ENCODE peak calls at places on chromosomes 13 and 19, in five cellular contexts. X, S, I, F and P are unnamed samples.
A peak's percentile ranks its signal among the peaks of the same experiment; 100 is the strongest.

GRCh38 chr19:53823380-53824120 is 564 bp downstream of the NLRP12 start:
- DNase-seq in S (no peak), X (no peak), F (no peak), I (no peak), P (no peak)

GRCh38 chr13:20160346-20161274 is at the start of gene GJA3:
- DNase-seq in F (peak; percentile 13), I (peak; percentile 81), X (no peak), S (no peak), P (no peak)

GRCh38 chr13:53254495-53254894 is 225.9 kb downstream of the OLFM4 start:
- DNase-seq in F (no peak), I (no peak), S (no peak), X (no peak), P (no peak)

GRCh38 chr19:7679017-7679720 is 1.5 kb upstream of the TRAPPC5 start:
- DNase-seq in X (no peak), S (no peak), I (peak; percentile 63), F (no peak), P (no peak)

GRCh38 chr19:11421607-11422098 is 2.5 kb upstream of the RGL3 start:
- DNase-seq in S (peak; percentile 72), I (peak; percentile 78), X (no peak), F (no peak), P (no peak)

GRCh38 chr13:32426981-32427851 is 714 bp downstream of the N4BP2L1 start:
- DNase-seq in S (peak; percentile 57), X (peak; percentile 20), F (peak; percentile 3), I (peak; percentile 78), P (no peak)

GRCh38 chr19:16797876-16798275 is 31.3 kb upstream of the SIN3B start:
- DNase-seq in S (no peak), X (no peak), I (no peak), F (no peak), P (no peak)

GRCh38 chr13:60170414-60170813 is 6.7 kb upstream of the DIAPH3 start:
- DNase-seq in S (no peak), I (no peak), X (no peak), F (no peak), P (no peak)

GRCh38 chr19:2240881-2241760 is 4.5 kb downstream of the SF3A2 start:
- DNase-seq in I (no peak), S (no peak), X (no peak), F (no peak), P (no peak)

GRCh38 chr13:76764429-76764828 is 121.8 kb downstream of the KCTD12 start:
- DNase-seq in X (peak; percentile 24), S (no peak), F (no peak), I (no peak), P (no peak)

GRCh38 chr13:61989984-61990383 is 574.3 kb upstream of the PCDH20 start:
- DNase-seq in F (no peak), I (no peak), X (no peak), S (no peak), P (no peak)

GRCh38 chr13:75161804-75162203 is 320.2 kb downstream of the TBC1D4 start:
- DNase-seq in I (no peak), X (no peak), F (no peak), S (no peak), P (no peak)

GRCh38 chr19:54029930-54030490 is 33.7 kb downstream of the VSTM1 start:
- DNase-seq in I (peak; percentile 90), S (peak; percentile 66), X (peak; percentile 22), F (peak; percentile 70), P (no peak)

GRCh38 chr13:29567411-29567810 is 28.1 kb downstream of the SLC7A1 start:
- DNase-seq in F (no peak), S (no peak), I (no peak), X (no peak), P (peak; percentile 31)

GRCh38 chr19:31308781-31309180 is 40.5 kb downstream of the TSHZ3 start:
- DNase-seq in F (no peak), X (no peak), I (no peak), S (no peak), P (no peak)

GRCh38 chr19:7246601-7247000 is 47.6 kb downstream of the INSR start:
- DNase-seq in S (no peak), F (no peak), I (no peak), X (no peak), P (no peak)

GRCh38 chr19:48287748-48288147 is 17.9 kb downstream of the ZNF114 start:
- DNase-seq in I (no peak), X (no peak), F (no peak), S (no peak), P (no peak)

GRCh38 chr19:48283908-48284307 is 14.0 kb downstream of the ZNF114 start:
- DNase-seq in F (no peak), S (no peak), I (no peak), X (no peak), P (no peak)

GRCh38 chr19:48279747-48280146 is 9.9 kb downstream of the ZNF114 start:
- DNase-seq in I (no peak), X (no peak), F (no peak), S (no peak), P (no peak)

GRCh38 chr19:48290341-48290922 is 20.6 kb downstream of the ZNF114 start:
- DNase-seq in X (no peak), I (no peak), S (no peak), F (peak; percentile 70), P (no peak)

GRCh38 chr19:48284891-48285290 is 15.0 kb downstream of the ZNF114 start:
- DNase-seq in F (no peak), X (no peak), I (no peak), S (no peak), P (no peak)
- H3K27ac ChIP-seq in F (no peak overlapping the region), X (no peak overlapping the region), I (no peak overlapping the region), S (no peak overlapping the region), P (no peak overlapping the region)

GRCh38 chr13:112980441-112980840 is 11.4 kb downstream of the MCF2L start:
- DNase-seq in X (no peak), F (no peak), I (no peak), S (no peak), P (no peak)
- H3K27ac ChIP-seq in X (no peak overlapping the region), F (no peak overlapping the region), I (no peak overlapping the region), S (peak overlapping the region; percentile 49), P (no peak overlapping the region)

DNA sequence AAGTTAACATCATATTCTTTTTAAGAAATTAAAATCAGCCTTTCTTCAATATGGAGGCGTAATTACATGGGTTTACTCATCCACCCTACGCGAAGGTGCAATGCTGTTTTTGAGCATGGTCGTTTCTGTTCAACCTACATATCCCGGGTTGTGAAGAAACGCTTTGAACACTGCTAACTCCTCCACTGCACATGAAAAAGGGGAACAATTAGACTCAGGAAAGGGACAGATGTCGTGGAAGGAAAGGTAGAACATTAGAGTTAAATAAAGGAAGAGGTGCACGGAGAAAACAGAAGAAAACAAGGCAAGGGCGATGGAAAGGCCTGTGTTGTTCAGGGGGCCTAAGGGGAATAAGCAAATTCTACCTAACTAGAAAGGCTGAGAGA is 4.1 kb downstream of the ZIC5 start:
- DNase-seq in I (no peak), F (no peak), X (no peak), S (no peak), P (no peak)
- H3K27ac ChIP-seq in I (no peak overlapping the region), F (peak overlapping the region; percentile 100), X (no peak overlapping the region), S (no peak overlapping the region), P (no peak overlapping the region)

DNA sequence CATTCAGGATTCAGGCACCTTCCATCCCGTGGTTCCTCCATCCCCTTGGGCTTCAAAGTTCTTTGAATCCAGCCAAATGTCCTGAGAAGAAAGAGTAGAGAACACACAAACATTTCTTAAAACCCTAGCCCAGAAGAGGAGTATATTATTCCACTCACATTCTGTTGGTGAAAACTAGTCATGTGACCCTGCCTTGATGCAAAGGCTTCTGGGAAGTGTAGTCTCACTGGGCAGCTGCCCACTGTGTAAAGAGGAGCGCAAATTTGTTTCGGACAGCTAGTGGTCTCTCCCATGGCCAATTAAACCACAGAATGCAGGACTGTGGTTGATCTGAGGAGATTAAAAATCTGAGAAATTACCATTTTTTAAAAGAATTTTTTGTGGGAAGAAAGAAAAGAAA is 304.4 kb downstream of the SUCLA2 start:
- DNase-seq in X (no peak), I (no peak), S (no peak), F (no peak), P (no peak)
- H3K27ac ChIP-seq in X (no peak overlapping the region), I (no peak overlapping the region), S (no peak overlapping the region), F (no peak overlapping the region), P (no peak overlapping the region)

GRCh38 chr13:50677687-50678463 is 165.6 kb downstream of the DLEU7 start:
- DNase-seq in X (no peak), F (no peak), I (no peak), S (no peak), P (no peak)

GRCh38 chr13:50682002-50682401 is 161.5 kb downstream of the DLEU7 start:
- DNase-seq in S (no peak), X (no peak), I (no peak), F (no peak), P (no peak)

GRCh38 chr13:50679321-50679720 is 164.2 kb downstream of the DLEU7 start:
- DNase-seq in I (no peak), S (no peak), X (no peak), F (no peak), P (no peak)

GRCh38 chr13:50676602-50677001 is 166.9 kb downstream of the DLEU7 start:
- DNase-seq in S (no peak), X (no peak), I (no peak), F (no peak), P (peak; percentile 31)

DNA sequence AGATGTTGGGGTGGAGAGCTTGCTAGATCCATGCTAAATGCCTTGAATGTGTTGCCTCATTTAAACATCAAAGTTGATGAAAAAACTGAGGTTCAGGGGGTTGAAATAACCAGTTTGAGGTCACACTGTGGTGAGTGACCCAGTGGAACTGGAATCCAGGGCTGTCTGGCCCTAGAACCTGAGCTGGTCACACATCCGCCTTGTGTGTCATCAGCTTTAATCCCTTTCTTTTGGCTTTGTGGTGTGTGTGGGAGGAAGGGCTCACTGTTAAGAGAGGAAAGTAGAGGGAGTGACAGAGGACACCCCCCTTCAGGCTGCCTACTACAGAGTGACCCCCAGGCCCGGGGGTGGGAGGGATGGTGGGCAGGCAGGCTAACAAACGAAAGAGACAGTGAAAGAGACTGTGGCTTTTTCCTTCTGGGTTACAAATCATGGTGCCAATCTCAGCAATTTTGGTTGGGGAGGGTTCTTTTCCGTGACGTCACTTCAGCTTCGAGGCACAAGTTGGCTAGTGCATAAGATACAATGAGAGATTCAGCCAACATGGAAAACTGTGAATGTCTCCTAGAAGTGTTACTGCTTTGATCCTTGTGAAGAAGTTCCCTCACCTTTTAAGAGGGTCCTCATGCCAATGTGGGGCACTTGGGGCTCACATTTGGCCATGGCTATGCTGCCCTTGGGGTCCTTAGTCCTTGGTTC is 164.9 kb downstream of the DLEU7 start:
- DNase-seq in X (no peak), F (no peak), I (no peak), S (no peak), P (peak; percentile 51)
- H3K27ac ChIP-seq in X (peak overlapping the region; percentile 90), F (no peak overlapping the region), I (no peak overlapping the region), S (no peak overlapping the region), P (peak overlapping the region; percentile 80)